ENCODE peak calls at places on chromosome 22, in five cellular contexts. One of them, this sample, is unnamed.

GRCh38 chr22:41844036-41844435 is 11.1 kb downstream of the SREBF2 start:
- DNase-seq in endothelial cell of umbilical vein: no peak
- DNase-seq in Peyer's patch: no peak
- DNase-seq in HCT116: no peak
- DNase-seq in heart left ventricle: no peak
- DNase-seq in this sample: no peak

GRCh38 chr22:42214625-42215415 is 55.6 kb downstream of the TCF20 start:
- DNase-seq in Peyer's patch: no peak
- DNase-seq in HCT116: no peak
- DNase-seq in endothelial cell of umbilical vein: no peak
- DNase-seq in heart left ventricle: peak
- DNase-seq in this sample: no peak

GRCh38 chr22:35421121-35421520 is 21.2 kb downstream of the MCM5 start:
- DNase-seq in endothelial cell of umbilical vein: no peak
- DNase-seq in Peyer's patch: no peak
- DNase-seq in HCT116: no peak
- DNase-seq in heart left ventricle: no peak
- DNase-seq in this sample: no peak

GRCh38 chr22:41256254-41256897 is 15.6 kb upstream of the CHADL start:
- DNase-seq in heart left ventricle: no peak
- DNase-seq in HCT116: no peak
- DNase-seq in Peyer's patch: no peak
- DNase-seq in endothelial cell of umbilical vein: peak
- DNase-seq in this sample: peak

GRCh38 chr22:24823787-24824186 is 17.8 kb downstream of the SGSM1 start:
- DNase-seq in heart left ventricle: no peak
- DNase-seq in HCT116: no peak
- DNase-seq in Peyer's patch: no peak
- DNase-seq in endothelial cell of umbilical vein: no peak
- DNase-seq in this sample: no peak

GRCh38 chr22:23161029-23161428 is 15.8 kb downstream of the RAB36 start:
- DNase-seq in Peyer's patch: no peak
- DNase-seq in HCT116: no peak
- DNase-seq in heart left ventricle: no peak
- DNase-seq in endothelial cell of umbilical vein: no peak
- DNase-seq in this sample: no peak

GRCh38 chr22:23282089-23282501 is 101.8 kb downstream of the BCR start:
- DNase-seq in Peyer's patch: peak
- DNase-seq in endothelial cell of umbilical vein: peak
- DNase-seq in heart left ventricle: no peak
- DNase-seq in HCT116: peak
- DNase-seq in this sample: peak

GRCh38 chr22:48055185-48055584 is 1292.7 kb downstream of the TBC1D22A start:
- DNase-seq in heart left ventricle: no peak
- DNase-seq in HCT116: no peak
- DNase-seq in endothelial cell of umbilical vein: no peak
- DNase-seq in Peyer's patch: no peak
- DNase-seq in this sample: no peak

GRCh38 chr22:12613199-12613598 is 2914.8 kb upstream of the OR11H1 start:
- DNase-seq in heart left ventricle: no peak
- DNase-seq in HCT116: no peak
- DNase-seq in Peyer's patch: no peak
- DNase-seq in endothelial cell of umbilical vein: no peak
- DNase-seq in this sample: no peak

GRCh38 chr22:43273902-43274484 is 69.2 kb downstream of the SCUBE1 start:
- DNase-seq in Peyer's patch: no peak
- DNase-seq in endothelial cell of umbilical vein: peak
- DNase-seq in heart left ventricle: no peak
- DNase-seq in HCT116: peak
- DNase-seq in this sample: peak

GRCh38 chr22:39254789-39255298 is 10.1 kb upstream of the PDGFB start:
- DNase-seq in heart left ventricle: peak
- DNase-seq in Peyer's patch: no peak
- DNase-seq in endothelial cell of umbilical vein: peak
- DNase-seq in HCT116: no peak
- DNase-seq in this sample: peak

GRCh38 chr22:22667966-22668880 is 23.8 kb downstream of the GGTLC2 start:
- DNase-seq in Peyer's patch: no peak
- DNase-seq in HCT116: no peak
- DNase-seq in endothelial cell of umbilical vein: no peak
- DNase-seq in heart left ventricle: no peak
- DNase-seq in this sample: no peak

GRCh38 chr22:41925783-41926460 is 684 bp downstream of the TNFRSF13C start:
- DNase-seq in Peyer's patch: peak
- DNase-seq in HCT116: no peak
- DNase-seq in heart left ventricle: peak
- DNase-seq in endothelial cell of umbilical vein: peak
- DNase-seq in this sample: no peak

GRCh38 chr22:25780673-25781072 is 38.7 kb downstream of the MYO18B start:
- DNase-seq in HCT116: no peak
- DNase-seq in heart left ventricle: no peak
- DNase-seq in Peyer's patch: no peak
- DNase-seq in endothelial cell of umbilical vein: no peak
- DNase-seq in this sample: no peak

GRCh38 chr22:23836692-23837495 is 1.9 kb downstream of the DERL3 start:
- DNase-seq in HCT116: no peak
- DNase-seq in endothelial cell of umbilical vein: no peak
- DNase-seq in heart left ventricle: no peak
- DNase-seq in Peyer's patch: no peak
- DNase-seq in this sample: no peak

GRCh38 chr22:32044913-32045312 is 1.9 kb downstream of the SLC5A1 start:
- DNase-seq in Peyer's patch: no peak
- DNase-seq in heart left ventricle: no peak
- DNase-seq in HCT116: no peak
- DNase-seq in endothelial cell of umbilical vein: no peak
- DNase-seq in this sample: no peak

GRCh38 chr22:48199667-48200066 is 1437.2 kb downstream of the TBC1D22A start:
- DNase-seq in HCT116: no peak
- DNase-seq in Peyer's patch: no peak
- DNase-seq in heart left ventricle: no peak
- DNase-seq in endothelial cell of umbilical vein: no peak
- DNase-seq in this sample: no peak

GRCh38 chr22:26660961-26661578 is 3.7 kb downstream of the MIAT start:
- DNase-seq in HCT116: no peak
- DNase-seq in heart left ventricle: no peak
- DNase-seq in Peyer's patch: no peak
- DNase-seq in endothelial cell of umbilical vein: no peak
- DNase-seq in this sample: no peak

GRCh38 chr22:24230911-24231656 is 13.8 kb downstream of the GGT5 start:
- DNase-seq in Peyer's patch: peak
- DNase-seq in endothelial cell of umbilical vein: peak
- DNase-seq in HCT116: no peak
- DNase-seq in heart left ventricle: peak
- DNase-seq in this sample: no peak

GRCh38 chr22:22720201-22720723 is 75.8 kb downstream of the GGTLC2 start:
- DNase-seq in HCT116: peak
- DNase-seq in endothelial cell of umbilical vein: peak
- DNase-seq in Peyer's patch: no peak
- DNase-seq in heart left ventricle: no peak
- DNase-seq in this sample: no peak

GRCh38 chr22:19361501-19362103 is 69.9 kb downstream of the HIRA start:
- DNase-seq in HCT116: no peak
- DNase-seq in Peyer's patch: no peak
- DNase-seq in endothelial cell of umbilical vein: no peak
- DNase-seq in heart left ventricle: no peak
- DNase-seq in this sample: no peak

GRCh38 chr22:18929459-18929858 is 6.6 kb downstream of the PRODH start:
- DNase-seq in endothelial cell of umbilical vein: no peak
- DNase-seq in HCT116: no peak
- DNase-seq in heart left ventricle: no peak
- DNase-seq in Peyer's patch: no peak
- DNase-seq in this sample: no peak

GRCh38 chr22:41021655-41022454 is 70.5 kb upstream of the EP300 start:
- DNase-seq in HCT116: peak
- DNase-seq in Peyer's patch: peak
- DNase-seq in heart left ventricle: peak
- DNase-seq in endothelial cell of umbilical vein: peak
- DNase-seq in this sample: peak

GRCh38 chr22:20324139-20324516 is 4.3 kb upstream of the DGCR6L start:
- DNase-seq in endothelial cell of umbilical vein: no peak
- DNase-seq in Peyer's patch: peak
- DNase-seq in HCT116: no peak
- DNase-seq in heart left ventricle: no peak
- DNase-seq in this sample: no peak

GRCh38 chr22:26673485-26673884 is 16.1 kb downstream of the MIAT start:
- DNase-seq in Peyer's patch: no peak
- DNase-seq in endothelial cell of umbilical vein: no peak
- DNase-seq in heart left ventricle: no peak
- DNase-seq in HCT116: no peak
- DNase-seq in this sample: no peak

GRCh38 chr22:19687561-19688300 is 26.6 kb upstream of the SEPTIN5 start:
- DNase-seq in Peyer's patch: no peak
- DNase-seq in HCT116: no peak
- DNase-seq in endothelial cell of umbilical vein: no peak
- DNase-seq in heart left ventricle: no peak
- DNase-seq in this sample: no peak

GRCh38 chr22:17845790-17846189 is 71.5 kb upstream of the BID start:
- DNase-seq in HCT116: no peak
- DNase-seq in Peyer's patch: no peak
- DNase-seq in heart left ventricle: no peak
- DNase-seq in endothelial cell of umbilical vein: no peak
- DNase-seq in this sample: no peak

GRCh38 chr22:31092161-31092560 is 11.0 kb downstream of the SMTN start:
- DNase-seq in endothelial cell of umbilical vein: no peak
- DNase-seq in HCT116: no peak
- DNase-seq in Peyer's patch: no peak
- DNase-seq in heart left ventricle: no peak
- DNase-seq in this sample: no peak

GRCh38 chr22:40281717-40282116 is 64.6 kb upstream of the ADSL start:
- DNase-seq in heart left ventricle: no peak
- DNase-seq in HCT116: no peak
- DNase-seq in Peyer's patch: no peak
- DNase-seq in endothelial cell of umbilical vein: no peak
- DNase-seq in this sample: no peak

GRCh38 chr22:30422481-30423295 is 2.9 kb upstream of the MTFP1 start:
- DNase-seq in endothelial cell of umbilical vein: peak
- DNase-seq in heart left ventricle: peak
- DNase-seq in Peyer's patch: peak
- DNase-seq in HCT116: peak
- DNase-seq in this sample: no peak

GRCh38 chr22:27391092-27391770 is 410.3 kb downstream of the MN1 start:
- DNase-seq in HCT116: no peak
- DNase-seq in Peyer's patch: no peak
- DNase-seq in endothelial cell of umbilical vein: no peak
- DNase-seq in heart left ventricle: peak
- DNase-seq in this sample: no peak

GRCh38 chr22:33605686-33606085 is 314.6 kb downstream of the LARGE1 start:
- DNase-seq in Peyer's patch: no peak
- DNase-seq in HCT116: no peak
- DNase-seq in endothelial cell of umbilical vein: no peak
- DNase-seq in heart left ventricle: no peak
- DNase-seq in this sample: no peak

GRCh38 chr22:48940988-48941902 is 886.4 kb downstream of the BRD1 start:
- DNase-seq in HCT116: no peak
- DNase-seq in endothelial cell of umbilical vein: no peak
- DNase-seq in heart left ventricle: no peak
- DNase-seq in Peyer's patch: no peak
- DNase-seq in this sample: no peak

GRCh38 chr22:39352301-39352867 is 2.6 kb downstream of the SYNGR1 start:
- DNase-seq in endothelial cell of umbilical vein: no peak
- DNase-seq in Peyer's patch: no peak
- DNase-seq in heart left ventricle: peak
- DNase-seq in HCT116: no peak
- DNase-seq in this sample: no peak

DNA sequence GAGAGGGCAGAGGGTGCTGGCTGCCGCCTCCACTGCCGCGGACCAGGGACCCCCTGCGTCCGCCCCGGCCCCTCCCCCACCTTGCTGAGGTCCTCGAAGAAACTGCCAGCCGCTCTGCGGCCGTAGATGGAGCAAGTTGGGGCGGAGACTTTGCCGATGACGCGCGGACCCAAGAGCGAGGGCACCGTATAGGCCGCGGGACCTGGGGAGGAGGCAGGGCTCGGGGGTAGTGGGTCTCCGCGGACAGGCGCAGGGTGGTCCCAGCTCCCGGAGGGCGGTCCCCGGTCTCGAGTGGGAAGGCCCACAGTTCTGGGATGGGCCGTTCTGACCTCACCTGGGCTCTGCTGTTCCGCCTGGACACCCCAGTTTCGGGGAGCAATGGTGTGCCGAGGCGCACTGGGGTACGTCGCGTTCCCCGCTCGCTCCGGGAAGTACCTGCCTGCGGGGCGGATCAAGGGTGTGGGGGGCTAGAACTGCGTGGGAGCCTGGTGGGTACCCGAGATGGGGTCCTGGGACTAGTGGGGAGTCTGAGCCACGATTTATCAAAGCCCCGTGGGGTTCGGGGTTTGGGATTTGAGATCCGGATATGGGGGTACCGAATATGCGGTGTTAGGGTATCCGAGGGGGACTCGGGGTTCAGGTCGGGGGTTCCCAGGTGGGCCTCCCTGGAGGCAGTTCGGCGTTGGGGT is 1.2 kb upstream of the TYMP start:
- DNase-seq in Peyer's patch: peak
- DNase-seq in HCT116: peak
- DNase-seq in heart left ventricle: peak
- DNase-seq in endothelial cell of umbilical vein: peak
- DNase-seq in this sample: no peak
- TF ChIP-seq POLR2A in Peyer's patch: peak
- TF ChIP-seq POLR2A in HCT116: peak
- TF ChIP-seq POLR2A in heart left ventricle: no peak
- TF ChIP-seq POLR2A in endothelial cell of umbilical vein: no peak
- TF ChIP-seq POLR2A in this sample: no peak

GRCh38 chr22:44309647-44310046 is 3.1 kb downstream of the SHISAL1 start:
- DNase-seq in HCT116: no peak
- DNase-seq in endothelial cell of umbilical vein: no peak
- DNase-seq in Peyer's patch: no peak
- DNase-seq in heart left ventricle: no peak
- DNase-seq in this sample: no peak

GRCh38 chr22:44305455-44305854 is 7.3 kb downstream of the SHISAL1 start:
- DNase-seq in HCT116: no peak
- DNase-seq in Peyer's patch: no peak
- DNase-seq in endothelial cell of umbilical vein: no peak
- DNase-seq in heart left ventricle: no peak
- DNase-seq in this sample: no peak

GRCh38 chr22:44305888-44306287 is 6.9 kb downstream of the SHISAL1 start:
- DNase-seq in endothelial cell of umbilical vein: no peak
- DNase-seq in Peyer's patch: no peak
- DNase-seq in HCT116: no peak
- DNase-seq in heart left ventricle: no peak
- DNase-seq in this sample: no peak

GRCh38 chr22:44309137-44309536 is 3.6 kb downstream of the SHISAL1 start:
- DNase-seq in HCT116: peak
- DNase-seq in Peyer's patch: no peak
- DNase-seq in heart left ventricle: no peak
- DNase-seq in endothelial cell of umbilical vein: peak
- DNase-seq in this sample: peak

GRCh38 chr22:44307509-44308169 is 5.1 kb downstream of the SHISAL1 start:
- DNase-seq in heart left ventricle: no peak
- DNase-seq in Peyer's patch: no peak
- DNase-seq in endothelial cell of umbilical vein: no peak
- DNase-seq in HCT116: no peak
- DNase-seq in this sample: no peak
- TF ChIP-seq POLR2A in heart left ventricle: no peak
- TF ChIP-seq POLR2A in Peyer's patch: no peak
- TF ChIP-seq POLR2A in endothelial cell of umbilical vein: no peak
- TF ChIP-seq POLR2A in HCT116: no peak
- TF ChIP-seq POLR2A in this sample: no peak

GRCh38 chr22:37860796-37861421 is 11.7 kb downstream of the EIF3L start:
- DNase-seq in HCT116: no peak
- DNase-seq in heart left ventricle: no peak
- DNase-seq in endothelial cell of umbilical vein: peak
- DNase-seq in Peyer's patch: no peak
- DNase-seq in this sample: no peak
- TF ChIP-seq POLR2A in HCT116: no peak
- TF ChIP-seq POLR2A in heart left ventricle: no peak
- TF ChIP-seq POLR2A in endothelial cell of umbilical vein: no peak
- TF ChIP-seq POLR2A in Peyer's patch: no peak
- TF ChIP-seq POLR2A in this sample: no peak

GRCh38 chr22:37379716-37380115 is 47.6 kb downstream of the ELFN2 start:
- DNase-seq in heart left ventricle: no peak
- DNase-seq in Peyer's patch: no peak
- DNase-seq in endothelial cell of umbilical vein: no peak
- DNase-seq in HCT116: no peak
- DNase-seq in this sample: no peak
- TF ChIP-seq POLR2A in heart left ventricle: no peak
- TF ChIP-seq POLR2A in Peyer's patch: no peak
- TF ChIP-seq POLR2A in endothelial cell of umbilical vein: no peak
- TF ChIP-seq POLR2A in HCT116: no peak
- TF ChIP-seq POLR2A in this sample: no peak